ENCODE peak calls at places on chromosomes 5 and 9, in nine cellular contexts. One of them, this sample, is unnamed.

GRCh38 chr5:84881737-84882136 is 497.1 kb upstream of the EDIL3 start:
- DNase-seq in pancreas: no peak
- DNase-seq in thoracic aorta: no peak
- DNase-seq in CD8-positive, alpha-beta T cell: no peak
- DNase-seq in fibroblast of mammary gland: no peak
- DNase-seq in left ventricle myocardium inferior: no peak
- DNase-seq in fibroblast of pulmonary artery: no peak
- DNase-seq in neural progenitor cell: no peak
- DNase-seq in gastrocnemius medialis: no peak
- DNase-seq in this sample: no peak

GRCh38 chr9:138082918-138083636 is 205.5 kb downstream of the CACNA1B start:
- DNase-seq in left ventricle myocardium inferior: no peak
- DNase-seq in fibroblast of pulmonary artery: no peak
- DNase-seq in gastrocnemius medialis: no peak
- DNase-seq in neural progenitor cell: no peak
- DNase-seq in CD8-positive, alpha-beta T cell: no peak
- DNase-seq in fibroblast of mammary gland: no peak
- DNase-seq in pancreas: no peak
- DNase-seq in thoracic aorta: no peak
- DNase-seq in this sample: no peak

GRCh38 chr9:40928803-40929487 is 199.5 kb downstream of the FOXD4L6 start:
- DNase-seq in fibroblast of mammary gland: no peak
- DNase-seq in fibroblast of pulmonary artery: no peak
- DNase-seq in left ventricle myocardium inferior: no peak
- DNase-seq in thoracic aorta: no peak
- DNase-seq in CD8-positive, alpha-beta T cell: no peak
- DNase-seq in gastrocnemius medialis: no peak
- DNase-seq in pancreas: no peak
- DNase-seq in neural progenitor cell: no peak
- DNase-seq in this sample: no peak

GRCh38 chr9:80449513-80449912 is 877.7 kb downstream of the TLE4 start:
- DNase-seq in CD8-positive, alpha-beta T cell: no peak
- DNase-seq in thoracic aorta: no peak
- DNase-seq in left ventricle myocardium inferior: no peak
- DNase-seq in fibroblast of pulmonary artery: no peak
- DNase-seq in pancreas: no peak
- DNase-seq in fibroblast of mammary gland: no peak
- DNase-seq in gastrocnemius medialis: no peak
- DNase-seq in neural progenitor cell: no peak
- DNase-seq in this sample: no peak

GRCh38 chr9:92635760-92636159 is 34.2 kb downstream of the IPPK start:
- DNase-seq in pancreas: no peak
- DNase-seq in fibroblast of pulmonary artery: no peak
- DNase-seq in CD8-positive, alpha-beta T cell: no peak
- DNase-seq in fibroblast of mammary gland: no peak
- DNase-seq in left ventricle myocardium inferior: no peak
- DNase-seq in thoracic aorta: no peak
- DNase-seq in neural progenitor cell: no peak
- DNase-seq in gastrocnemius medialis: no peak
- DNase-seq in this sample: no peak

GRCh38 chr5:147568710-147569109 is 58.8 kb upstream of the DPYSL3 start:
- DNase-seq in fibroblast of pulmonary artery: no peak
- DNase-seq in left ventricle myocardium inferior: no peak
- DNase-seq in gastrocnemius medialis: no peak
- DNase-seq in neural progenitor cell: peak; percentile 21
- DNase-seq in pancreas: no peak
- DNase-seq in CD8-positive, alpha-beta T cell: no peak
- DNase-seq in thoracic aorta: no peak
- DNase-seq in fibroblast of mammary gland: no peak
- DNase-seq in this sample: no peak

GRCh38 chr9:137053944-137054931 is at the start of gene ENTPD2:
- DNase-seq in fibroblast of mammary gland: no peak
- DNase-seq in neural progenitor cell: peak; percentile 56
- DNase-seq in left ventricle myocardium inferior: no peak
- DNase-seq in gastrocnemius medialis: no peak
- DNase-seq in CD8-positive, alpha-beta T cell: peak; percentile 53
- DNase-seq in fibroblast of pulmonary artery: no peak
- DNase-seq in pancreas: peak; percentile 90
- DNase-seq in thoracic aorta: no peak
- DNase-seq in this sample: no peak

GRCh38 chr5:104412649-104413240 is 850.2 kb upstream of the NUDT12 start:
- DNase-seq in gastrocnemius medialis: no peak
- DNase-seq in fibroblast of mammary gland: peak; percentile 20
- DNase-seq in left ventricle myocardium inferior: no peak
- DNase-seq in CD8-positive, alpha-beta T cell: no peak
- DNase-seq in fibroblast of pulmonary artery: peak; percentile 27
- DNase-seq in neural progenitor cell: peak; percentile 71
- DNase-seq in pancreas: no peak
- DNase-seq in thoracic aorta: no peak
- DNase-seq in this sample: peak; percentile 2

GRCh38 chr5:147822686-147823491 is 8.6 kb downstream of the SPINK1 start:
- DNase-seq in left ventricle myocardium inferior: peak; percentile 17
- DNase-seq in gastrocnemius medialis: no peak
- DNase-seq in pancreas: no peak
- DNase-seq in CD8-positive, alpha-beta T cell: peak; percentile 39
- DNase-seq in fibroblast of mammary gland: peak; percentile 70
- DNase-seq in neural progenitor cell: peak; percentile 73
- DNase-seq in thoracic aorta: no peak
- DNase-seq in fibroblast of pulmonary artery: peak; percentile 77
- DNase-seq in this sample: peak; percentile 2

GRCh38 chr5:136810198-136810823 is 445.0 kb upstream of the TRPC7 start:
- DNase-seq in gastrocnemius medialis: peak; percentile 75
- DNase-seq in fibroblast of mammary gland: peak; percentile 96
- DNase-seq in CD8-positive, alpha-beta T cell: no peak
- DNase-seq in fibroblast of pulmonary artery: peak; percentile 19
- DNase-seq in left ventricle myocardium inferior: no peak
- DNase-seq in pancreas: no peak
- DNase-seq in neural progenitor cell: no peak
- DNase-seq in thoracic aorta: no peak
- DNase-seq in this sample: peak; percentile 89

GRCh38 chr5:20601678-20602100 is 613.7 kb upstream of the CDH18 start:
- DNase-seq in thoracic aorta: no peak
- DNase-seq in neural progenitor cell: peak; percentile 25
- DNase-seq in CD8-positive, alpha-beta T cell: no peak
- DNase-seq in fibroblast of mammary gland: peak; percentile 32
- DNase-seq in left ventricle myocardium inferior: no peak
- DNase-seq in fibroblast of pulmonary artery: peak; percentile 59
- DNase-seq in pancreas: no peak
- DNase-seq in gastrocnemius medialis: no peak
- DNase-seq in this sample: no peak

GRCh38 chr9:107242073-107243063 is 40.7 kb upstream of the RAD23B start:
- DNase-seq in gastrocnemius medialis: no peak
- DNase-seq in thoracic aorta: no peak
- DNase-seq in fibroblast of pulmonary artery: no peak
- DNase-seq in pancreas: no peak
- DNase-seq in CD8-positive, alpha-beta T cell: no peak
- DNase-seq in neural progenitor cell: no peak
- DNase-seq in left ventricle myocardium inferior: no peak
- DNase-seq in fibroblast of mammary gland: peak; percentile 64
- DNase-seq in this sample: peak; percentile 62

GRCh38 chr5:176491056-176491646 is 43.0 kb downstream of the FAF2 start:
- DNase-seq in gastrocnemius medialis: no peak
- DNase-seq in CD8-positive, alpha-beta T cell: no peak
- DNase-seq in neural progenitor cell: no peak
- DNase-seq in pancreas: no peak
- DNase-seq in thoracic aorta: no peak
- DNase-seq in left ventricle myocardium inferior: no peak
- DNase-seq in fibroblast of mammary gland: no peak
- DNase-seq in fibroblast of pulmonary artery: no peak
- DNase-seq in this sample: no peak

GRCh38 chr5:42614509-42614908 is 142.1 kb upstream of the CCDC152 start:
- DNase-seq in fibroblast of pulmonary artery: peak; percentile 48
- DNase-seq in thoracic aorta: no peak
- DNase-seq in fibroblast of mammary gland: peak; percentile 73
- DNase-seq in pancreas: no peak
- DNase-seq in left ventricle myocardium inferior: no peak
- DNase-seq in gastrocnemius medialis: no peak
- DNase-seq in neural progenitor cell: no peak
- DNase-seq in CD8-positive, alpha-beta T cell: no peak
- DNase-seq in this sample: peak; percentile 31

GRCh38 chr9:129816501-129817435 is 7.2 kb downstream of the TOR1A start:
- DNase-seq in pancreas: no peak
- DNase-seq in CD8-positive, alpha-beta T cell: no peak
- DNase-seq in fibroblast of pulmonary artery: no peak
- DNase-seq in neural progenitor cell: no peak
- DNase-seq in gastrocnemius medialis: no peak
- DNase-seq in thoracic aorta: no peak
- DNase-seq in fibroblast of mammary gland: no peak
- DNase-seq in left ventricle myocardium inferior: no peak
- DNase-seq in this sample: no peak

GRCh38 chr9:135251996-135252760 is 164.7 kb downstream of the OLFM1 start:
- DNase-seq in gastrocnemius medialis: no peak
- DNase-seq in fibroblast of mammary gland: no peak
- DNase-seq in fibroblast of pulmonary artery: no peak
- DNase-seq in pancreas: no peak
- DNase-seq in neural progenitor cell: no peak
- DNase-seq in thoracic aorta: no peak
- DNase-seq in left ventricle myocardium inferior: no peak
- DNase-seq in CD8-positive, alpha-beta T cell: no peak
- DNase-seq in this sample: no peak

GRCh38 chr5:99543841-99544240 is 615.0 kb upstream of the CHD1 start:
- DNase-seq in fibroblast of mammary gland: peak; percentile 1
- DNase-seq in pancreas: no peak
- DNase-seq in thoracic aorta: no peak
- DNase-seq in neural progenitor cell: no peak
- DNase-seq in CD8-positive, alpha-beta T cell: no peak
- DNase-seq in gastrocnemius medialis: no peak
- DNase-seq in fibroblast of pulmonary artery: peak; percentile 56
- DNase-seq in left ventricle myocardium inferior: no peak
- DNase-seq in this sample: no peak

GRCh38 chr5:97077246-97077645 is 65.2 kb downstream of the LIX1 start:
- DNase-seq in gastrocnemius medialis: no peak
- DNase-seq in neural progenitor cell: no peak
- DNase-seq in fibroblast of mammary gland: no peak
- DNase-seq in pancreas: no peak
- DNase-seq in CD8-positive, alpha-beta T cell: no peak
- DNase-seq in fibroblast of pulmonary artery: no peak
- DNase-seq in thoracic aorta: no peak
- DNase-seq in left ventricle myocardium inferior: no peak
- DNase-seq in this sample: no peak

GRCh38 chr9:18043978-18044377 is 430.0 kb upstream of the ADAMTSL1 start:
- DNase-seq in CD8-positive, alpha-beta T cell: no peak
- DNase-seq in fibroblast of mammary gland: no peak
- DNase-seq in gastrocnemius medialis: no peak
- DNase-seq in pancreas: no peak
- DNase-seq in thoracic aorta: no peak
- DNase-seq in left ventricle myocardium inferior: no peak
- DNase-seq in fibroblast of pulmonary artery: no peak
- DNase-seq in neural progenitor cell: no peak
- DNase-seq in this sample: no peak
- H3K4me3 ChIP-seq in CD8-positive, alpha-beta T cell: no peak overlapping the region
- H3K4me3 ChIP-seq in fibroblast of mammary gland: no peak overlapping the region
- H3K4me3 ChIP-seq in gastrocnemius medialis: no peak overlapping the region
- H3K4me3 ChIP-seq in pancreas: no peak overlapping the region
- H3K4me3 ChIP-seq in thoracic aorta: no peak overlapping the region
- H3K4me3 ChIP-seq in left ventricle myocardium inferior: no peak overlapping the region
- H3K4me3 ChIP-seq in fibroblast of pulmonary artery: no peak overlapping the region
- H3K4me3 ChIP-seq in neural progenitor cell: no peak overlapping the region
- H3K4me3 ChIP-seq in this sample: no peak overlapping the region

GRCh38 chr9:133592731-133593409 is 16.3 kb downstream of the FAM163B start:
- DNase-seq in CD8-positive, alpha-beta T cell: no peak
- DNase-seq in neural progenitor cell: no peak
- DNase-seq in fibroblast of mammary gland: peak; percentile 14
- DNase-seq in left ventricle myocardium inferior: no peak
- DNase-seq in gastrocnemius medialis: no peak
- DNase-seq in fibroblast of pulmonary artery: peak; percentile 29
- DNase-seq in pancreas: no peak
- DNase-seq in thoracic aorta: no peak
- DNase-seq in this sample: no peak
- TF ChIP-seq CTCF in CD8-positive, alpha-beta T cell: no peak
- TF ChIP-seq CTCF in neural progenitor cell: no peak
- TF ChIP-seq CTCF in fibroblast of mammary gland: peak; percentile 22
- TF ChIP-seq CTCF in left ventricle myocardium inferior: no peak
- TF ChIP-seq CTCF in gastrocnemius medialis: no peak
- TF ChIP-seq CTCF in fibroblast of pulmonary artery: peak; percentile 36
- TF ChIP-seq CTCF in pancreas: no peak
- TF ChIP-seq CTCF in thoracic aorta: no peak
- TF ChIP-seq CTCF in this sample: no peak

GRCh38 chr5:154321546-154321945 is 124.3 kb upstream of the SAP30L start:
- DNase-seq in fibroblast of pulmonary artery: no peak
- DNase-seq in gastrocnemius medialis: no peak
- DNase-seq in thoracic aorta: no peak
- DNase-seq in fibroblast of mammary gland: no peak
- DNase-seq in neural progenitor cell: no peak
- DNase-seq in left ventricle myocardium inferior: no peak
- DNase-seq in pancreas: no peak
- DNase-seq in CD8-positive, alpha-beta T cell: no peak
- DNase-seq in this sample: no peak
- H3K4me3 ChIP-seq in fibroblast of pulmonary artery: no peak overlapping the region
- H3K4me3 ChIP-seq in gastrocnemius medialis: no peak overlapping the region
- H3K4me3 ChIP-seq in thoracic aorta: no peak overlapping the region
- H3K4me3 ChIP-seq in fibroblast of mammary gland: no peak overlapping the region
- H3K4me3 ChIP-seq in neural progenitor cell: no peak overlapping the region
- H3K4me3 ChIP-seq in left ventricle myocardium inferior: no peak overlapping the region
- H3K4me3 ChIP-seq in pancreas: no peak overlapping the region
- H3K4me3 ChIP-seq in CD8-positive, alpha-beta T cell: no peak overlapping the region
- H3K4me3 ChIP-seq in this sample: no peak overlapping the region

GRCh38 chr9:23496827-23497226 is 329.2 kb downstream of the ELAVL2 start:
- DNase-seq in left ventricle myocardium inferior: no peak
- DNase-seq in CD8-positive, alpha-beta T cell: no peak
- DNase-seq in fibroblast of mammary gland: no peak
- DNase-seq in neural progenitor cell: no peak
- DNase-seq in pancreas: no peak
- DNase-seq in fibroblast of pulmonary artery: no peak
- DNase-seq in thoracic aorta: no peak
- DNase-seq in gastrocnemius medialis: no peak
- DNase-seq in this sample: no peak

GRCh38 chr9:23493219-23493618 is 332.8 kb downstream of the ELAVL2 start:
- DNase-seq in left ventricle myocardium inferior: no peak
- DNase-seq in thoracic aorta: no peak
- DNase-seq in CD8-positive, alpha-beta T cell: no peak
- DNase-seq in gastrocnemius medialis: no peak
- DNase-seq in pancreas: no peak
- DNase-seq in fibroblast of mammary gland: no peak
- DNase-seq in fibroblast of pulmonary artery: no peak
- DNase-seq in neural progenitor cell: no peak
- DNase-seq in this sample: no peak

DNA sequence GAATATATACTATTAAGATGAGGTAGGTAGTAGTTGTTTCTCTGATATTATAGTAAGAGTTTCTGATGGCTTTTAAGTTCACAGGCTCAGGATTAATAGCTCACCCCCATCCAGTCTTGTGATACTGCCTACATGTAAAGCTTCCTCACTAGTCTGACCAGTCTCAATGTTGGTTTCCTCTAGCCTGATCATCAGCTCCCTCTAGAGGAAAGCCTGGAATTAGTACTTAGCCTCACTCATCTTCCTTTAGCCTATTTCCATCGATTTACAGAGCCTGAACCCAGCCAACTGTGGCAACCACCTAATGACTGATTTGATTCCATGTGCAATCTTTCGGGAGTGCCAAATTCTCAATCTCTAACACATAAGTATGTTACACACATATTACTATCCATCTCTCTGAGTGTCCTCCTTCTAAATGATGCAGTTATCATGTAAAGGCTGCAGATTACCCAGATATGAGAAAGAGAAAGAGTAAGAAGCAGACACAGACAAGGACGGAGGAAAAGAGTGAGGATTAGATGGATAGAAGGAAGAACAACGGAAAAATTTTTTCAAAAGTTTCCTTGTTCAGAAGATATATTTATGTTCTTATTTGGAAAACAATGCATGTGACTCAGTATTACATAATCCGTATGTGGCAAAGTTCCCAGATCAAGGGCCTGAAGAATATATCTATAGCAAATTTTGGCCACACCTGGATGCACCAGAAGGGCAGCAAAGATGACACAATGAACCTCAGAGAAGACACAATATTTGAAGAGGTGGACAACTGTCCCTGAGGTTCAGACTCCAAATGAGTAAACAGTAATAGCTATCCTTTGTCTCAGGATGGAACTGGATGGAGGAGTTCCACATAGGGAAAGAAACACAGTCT is 333.7 kb downstream of the ELAVL2 start:
- DNase-seq in neural progenitor cell: peak; percentile 71
- DNase-seq in left ventricle myocardium inferior: no peak
- DNase-seq in thoracic aorta: no peak
- DNase-seq in fibroblast of mammary gland: peak; percentile 58
- DNase-seq in pancreas: no peak
- DNase-seq in gastrocnemius medialis: no peak
- DNase-seq in CD8-positive, alpha-beta T cell: no peak
- DNase-seq in fibroblast of pulmonary artery: peak; percentile 1
- DNase-seq in this sample: no peak
- TF ChIP-seq CTCF in neural progenitor cell: peak; percentile 76
- TF ChIP-seq CTCF in left ventricle myocardium inferior: peak; percentile 59
- TF ChIP-seq CTCF in thoracic aorta: peak; percentile 24
- TF ChIP-seq CTCF in fibroblast of mammary gland: peak; percentile 64
- TF ChIP-seq CTCF in pancreas: no peak
- TF ChIP-seq CTCF in gastrocnemius medialis: no peak
- TF ChIP-seq CTCF in CD8-positive, alpha-beta T cell: no peak
- TF ChIP-seq CTCF in fibroblast of pulmonary artery: no peak
- TF ChIP-seq CTCF in this sample: peak; percentile 7